ENCODE peak calls at places on chromosomes 16 and 17, in six cellular contexts. One of them, this sample, is unnamed.

GRCh38 chr17:68694791-68695485 is 93.8 kb upstream of the FAM20A start:
- DNase-seq in hypothalamus: no peak
- DNase-seq in C1 segment of cervical spinal cord: no peak
- DNase-seq in NT2/D1: no peak
- DNase-seq in anterior cingulate cortex: no peak
- DNase-seq in smooth muscle cell of the brain vasculature: no peak
- DNase-seq in this sample: no peak

GRCh38 chr17:29622337-29623282 is at the start of gene CORO6:
- DNase-seq in C1 segment of cervical spinal cord: peak
- DNase-seq in anterior cingulate cortex: peak
- DNase-seq in smooth muscle cell of the brain vasculature: no peak
- DNase-seq in NT2/D1: peak
- DNase-seq in hypothalamus: no peak
- DNase-seq in this sample: no peak

GRCh38 chr17:16287563-16288027 is 65.7 kb downstream of the CENPV start:
- DNase-seq in C1 segment of cervical spinal cord: no peak
- DNase-seq in NT2/D1: no peak
- DNase-seq in anterior cingulate cortex: no peak
- DNase-seq in hypothalamus: no peak
- DNase-seq in smooth muscle cell of the brain vasculature: peak
- DNase-seq in this sample: peak

GRCh38 chr16:79537584-79537983 is 63.0 kb downstream of the MAF start:
- DNase-seq in hypothalamus: no peak
- DNase-seq in C1 segment of cervical spinal cord: no peak
- DNase-seq in anterior cingulate cortex: no peak
- DNase-seq in NT2/D1: no peak
- DNase-seq in smooth muscle cell of the brain vasculature: no peak
- DNase-seq in this sample: no peak

GRCh38 chr17:4938670-4939553 is 934 bp downstream of the SLC25A11 start:
- DNase-seq in C1 segment of cervical spinal cord: no peak
- DNase-seq in smooth muscle cell of the brain vasculature: no peak
- DNase-seq in hypothalamus: no peak
- DNase-seq in anterior cingulate cortex: no peak
- DNase-seq in NT2/D1: no peak
- DNase-seq in this sample: no peak

GRCh38 chr17:65062168-65062915 is 5.8 kb upstream of the GNA13 start:
- DNase-seq in hypothalamus: no peak
- DNase-seq in NT2/D1: no peak
- DNase-seq in anterior cingulate cortex: no peak
- DNase-seq in C1 segment of cervical spinal cord: no peak
- DNase-seq in smooth muscle cell of the brain vasculature: no peak
- DNase-seq in this sample: no peak

GRCh38 chr17:81713556-81714411 is 1.7 kb downstream of the SLC25A10 start:
- DNase-seq in NT2/D1: no peak
- DNase-seq in anterior cingulate cortex: no peak
- DNase-seq in smooth muscle cell of the brain vasculature: no peak
- DNase-seq in hypothalamus: no peak
- DNase-seq in C1 segment of cervical spinal cord: no peak
- DNase-seq in this sample: no peak

GRCh38 chr17:72590382-72590781 is 469.6 kb downstream of the SOX9 start:
- DNase-seq in C1 segment of cervical spinal cord: no peak
- DNase-seq in NT2/D1: no peak
- DNase-seq in hypothalamus: no peak
- DNase-seq in smooth muscle cell of the brain vasculature: no peak
- DNase-seq in anterior cingulate cortex: no peak
- DNase-seq in this sample: no peak

GRCh38 chr17:40122944-40123810 is 1.4 kb downstream of the MSL1 start:
- DNase-seq in anterior cingulate cortex: peak
- DNase-seq in smooth muscle cell of the brain vasculature: no peak
- DNase-seq in hypothalamus: peak
- DNase-seq in C1 segment of cervical spinal cord: peak
- DNase-seq in NT2/D1: no peak
- DNase-seq in this sample: no peak

GRCh38 chr17:3502466-3502865 is 26.7 kb downstream of the ASPA start:
- DNase-seq in hypothalamus: no peak
- DNase-seq in anterior cingulate cortex: peak
- DNase-seq in C1 segment of cervical spinal cord: peak
- DNase-seq in NT2/D1: no peak
- DNase-seq in smooth muscle cell of the brain vasculature: no peak
- DNase-seq in this sample: no peak